ENCODE peak calls at places on chromosomes 13 and 19, in five cellular contexts. W, B, R, Y and O are unnamed samples.

GRCh38 chr19:13825489-13826475 is 30.5 kb downstream of the ZSWIM4 start:
- DNase-seq in W (no peak), R (no peak), B (no peak), Y (no peak), O (no peak)

GRCh38 chr19:49689133-49690072 is at the start of gene ADM5:
- DNase-seq in B (peak), Y (no peak), R (no peak), W (peak), O (no peak)

GRCh38 chr19:55546822-55547614 is 1.7 kb upstream of the SBK3 start:
- DNase-seq in R (peak), W (peak), B (peak), Y (peak), O (peak)

GRCh38 chr19:15444505-15445226 is 5.1 kb downstream of the WIZ start:
- DNase-seq in B (no peak), W (no peak), R (no peak), Y (no peak), O (no peak)

GRCh38 chr13:98741741-98742435 is 10.6 kb downstream of the SLC15A1 start:
- DNase-seq in Y (no peak), R (no peak), W (peak), B (no peak), O (peak)

GRCh38 chr13:26019881-26020535 is 31.8 kb downstream of the SHISA2 start:
- DNase-seq in R (no peak), W (peak), Y (no peak), B (no peak), O (peak)

GRCh38 chr13:110944121-110944967 is 29.5 kb upstream of the ANKRD10 start:
- DNase-seq in B (no peak), Y (no peak), R (peak), W (peak), O (peak)

GRCh38 chr13:66218583-66218982 is 1011.6 kb downstream of the PCDH9 start:
- DNase-seq in Y (no peak), B (no peak), W (no peak), R (no peak), O (no peak)

GRCh38 chr13:110616103-110617101 is 1.1 kb downstream of the NAXD start:
- DNase-seq in W (peak), Y (peak), R (no peak), B (no peak), O (peak)

GRCh38 chr19:7304200-7304599 is 10.0 kb upstream of the INSR start:
- DNase-seq in B (no peak), Y (no peak), W (no peak), R (no peak), O (no peak)

GRCh38 chr19:58196911-58197616 is 14.2 kb downstream of the ZNF274 start:
- DNase-seq in R (no peak), Y (no peak), W (peak), B (no peak), O (peak)

GRCh38 chr19:22427587-22428298 is 5.6 kb upstream of the ZNF98 start:
- DNase-seq in Y (no peak), B (no peak), W (no peak), R (no peak), O (no peak)

GRCh38 chr19:16828990-16829821 is at the start of gene SIN3B:
- DNase-seq in B (peak), W (peak), R (peak), Y (peak), O (peak)

GRCh38 chr13:52846567-52847321 is 1.7 kb downstream of the PCDH8 start:
- DNase-seq in R (peak), Y (peak), B (peak), W (peak), O (peak)

GRCh38 chr13:49444517-49445395 is 682 bp downstream of the SETDB2 start:
- DNase-seq in B (no peak), Y (peak), R (no peak), W (peak), O (peak)

GRCh38 chr13:29840585-29840984 is 9.8 kb downstream of the UBL3 start:
- DNase-seq in R (no peak), Y (no peak), B (no peak), W (no peak), O (no peak)

GRCh38 chr19:47430041-47430802 is 10.9 kb upstream of the MEIS3 start:
- DNase-seq in B (no peak), Y (no peak), W (peak), R (no peak), O (peak)

GRCh38 chr13:46593403-46593802 is 40.4 kb downstream of the LRCH1 start:
- DNase-seq in Y (no peak), R (no peak), B (no peak), W (no peak), O (no peak)

GRCh38 chr13:27170521-27171243 is 929 bp downstream of the USP12 start:
- DNase-seq in R (peak), Y (peak), B (peak), W (peak), O (no peak)

GRCh38 chr19:55333870-55334269 is 5.8 kb upstream of the KMT5C start:
- DNase-seq in B (no peak), R (no peak), Y (no peak), W (no peak), O (no peak)

GRCh38 chr19:30208661-30209060 is 163.5 kb upstream of the ZNF536 start:
- DNase-seq in B (no peak), Y (no peak), W (no peak), R (no peak), O (no peak)

GRCh38 chr19:32599258-32599657 is 18.3 kb downstream of the PDCD5 start:
- DNase-seq in B (no peak), R (no peak), Y (no peak), W (no peak), O (no peak)

GRCh38 chr19:18001837-18002345 is 6.1 kb upstream of the ARRDC2 start:
- DNase-seq in Y (peak), B (no peak), R (no peak), W (no peak), O (no peak)

GRCh38 chr13:29718694-29719093 is 123.2 kb upstream of the SLC7A1 start:
- DNase-seq in W (no peak), R (no peak), B (no peak), Y (no peak), O (no peak)

GRCh38 chr19:55304980-55305379 is 20.2 kb downstream of the TMEM150B start:
- DNase-seq in B (no peak), Y (no peak), R (no peak), W (no peak), O (no peak)

GRCh38 chr13:77002590-77003190 is 10.8 kb downstream of the CLN5 start:
- DNase-seq in R (no peak), W (peak), B (no peak), Y (no peak), O (peak)

GRCh38 chr13:98930014-98930625 is 47.7 kb downstream of the DOCK9 start:
- DNase-seq in Y (no peak), R (no peak), B (no peak), W (no peak), O (no peak)

GRCh38 chr19:49469828-49470614 is 4.0 kb upstream of the FLT3LG start:
- DNase-seq in W (peak), R (no peak), Y (no peak), B (no peak), O (no peak)

GRCh38 chr19:11007376-11007775 is 46.5 kb downstream of the SMARCA4 start:
- DNase-seq in B (no peak), W (no peak), Y (no peak), R (no peak), O (no peak)

GRCh38 chr13:89822467-89822866 is 1525.0 kb upstream of the MIR17HG start:
- DNase-seq in Y (no peak), R (no peak), W (no peak), B (no peak), O (no peak)

GRCh38 chr13:65913173-65913572 is 1317.0 kb downstream of the PCDH9 start:
- DNase-seq in R (no peak), Y (no peak), W (peak), B (no peak), O (peak)

GRCh38 chr13:27117158-27117557 is 54.5 kb downstream of the USP12 start:
- DNase-seq in R (no peak), W (no peak), Y (no peak), B (no peak), O (no peak)

GRCh38 chr13:46605824-46606554 is 53.0 kb downstream of the LRCH1 start:
- DNase-seq in Y (no peak), R (no peak), B (no peak), W (no peak), O (no peak)

GRCh38 chr19:42198676-42199439 is 18.6 kb downstream of the DEDD2 start:
- DNase-seq in W (no peak), B (no peak), R (no peak), Y (no peak), O (no peak)

GRCh38 chr19:33715462-33715861 is 81.2 kb upstream of the KCTD15 start:
- DNase-seq in Y (no peak), R (no peak), B (no peak), W (no peak), O (no peak)
- H3K4me3 ChIP-seq in Y (no peak), R (no peak), B (no peak), W (no peak), O (no peak)

GRCh38 chr13:93466502-93467036 is 240.0 kb downstream of the GPC6 start:
- DNase-seq in R (no peak), Y (no peak), W (no peak), B (no peak), O (no peak)

GRCh38 chr13:93460005-93460404 is 233.4 kb downstream of the GPC6 start:
- DNase-seq in W (no peak), Y (no peak), R (no peak), B (no peak), O (no peak)

GRCh38 chr13:93462151-93462550 is 235.5 kb downstream of the GPC6 start:
- DNase-seq in R (no peak), W (no peak), B (no peak), Y (no peak), O (no peak)
- TF ChIP-seq CTCF in R (no peak), W (no peak), B (no peak), Y (no peak), O (no peak)

GRCh38 chr19:3479177-3479818 is 1.0 kb downstream of the SMIM24 start:
- DNase-seq in B (no peak), R (no peak), Y (peak), W (no peak), O (peak)

GRCh38 chr19:3476830-3477229 is 3.5 kb downstream of the SMIM24 start:
- DNase-seq in R (no peak), Y (peak), B (no peak), W (no peak), O (no peak)

GRCh38 chr19:3477506-3477905 is 2.8 kb downstream of the SMIM24 start:
- DNase-seq in B (no peak), R (no peak), Y (no peak), W (no peak), O (no peak)

GRCh38 chr19:3479819-3480215 is 508 bp downstream of the SMIM24 start:
- DNase-seq in Y (no peak), B (no peak), R (no peak), W (no peak), O (no peak)

GRCh38 chr19:3478409-3479176 is 1.7 kb downstream of the SMIM24 start:
- DNase-seq in Y (peak), B (no peak), W (no peak), R (no peak), O (no peak)
- H3K4me3 ChIP-seq in Y (no peak), B (no peak), W (no peak), R (no peak), O (no peak)

GRCh38 chr19:35988824-35989223 is 6.2 kb upstream of the SDHAF1 start:
- DNase-seq in W (no peak), B (no peak), R (no peak), Y (no peak), O (no peak)

GRCh38 chr19:35986111-35986510 is 8.9 kb upstream of the SDHAF1 start:
- DNase-seq in B (no peak), W (no peak), R (no peak), Y (no peak), O (no peak)

GRCh38 chr19:35987571-35987896 is 7.5 kb upstream of the SDHAF1 start:
- DNase-seq in R (no peak), B (no peak), W (no peak), Y (no peak), O (no peak)

GRCh38 chr19:35983177-35983576 is 11.8 kb upstream of the SDHAF1 start:
- DNase-seq in B (no peak), R (no peak), W (no peak), Y (no peak), O (no peak)

DNA sequence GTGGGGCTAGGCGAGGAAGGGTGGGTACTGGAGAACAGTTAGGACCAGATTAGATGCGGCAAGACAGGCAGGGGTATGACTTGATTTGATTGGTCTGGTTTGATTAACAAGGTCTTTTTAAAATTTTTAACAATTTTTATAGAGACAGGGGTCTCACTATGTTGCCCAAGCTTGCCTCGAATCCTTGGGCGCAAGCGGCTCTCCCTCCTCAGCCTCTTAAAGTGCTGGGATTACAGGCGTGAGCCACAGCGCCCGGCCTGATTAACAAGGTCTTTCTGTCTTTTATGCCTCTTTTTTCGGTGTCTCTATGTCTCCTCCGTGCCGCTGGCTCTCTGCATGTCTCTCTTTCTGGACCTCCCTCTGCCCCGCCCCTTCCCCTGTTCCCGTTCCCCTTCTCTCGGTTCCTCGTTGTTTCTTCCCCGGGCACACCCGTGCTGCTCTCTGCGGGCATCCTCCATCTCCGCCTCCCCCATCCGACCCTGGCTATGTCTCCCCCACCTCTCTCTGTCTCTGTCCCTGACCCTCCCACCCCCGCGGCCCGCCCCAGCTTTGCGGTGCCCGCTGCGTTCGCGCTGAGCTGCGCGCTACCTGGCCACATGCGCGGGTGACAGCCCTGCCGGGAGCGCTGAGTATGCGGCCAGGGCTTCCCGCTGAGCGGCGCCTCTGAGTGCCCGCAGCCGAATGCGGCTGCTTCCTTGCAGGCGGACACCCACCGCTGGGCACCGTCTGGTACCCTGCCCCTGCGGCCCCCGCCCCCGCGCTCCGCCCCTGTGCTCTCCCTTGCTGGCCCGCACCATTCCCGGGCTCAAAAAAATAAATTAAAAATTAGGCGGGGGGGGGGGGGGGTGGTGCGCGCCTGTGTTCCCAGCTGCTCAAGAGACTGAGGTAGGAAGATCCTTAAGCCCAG is 8.1 kb upstream of the SDHAF1 start:
- DNase-seq in B (peak), R (peak), Y (peak), W (peak), O (no peak)
- TF ChIP-seq CTCF in B (no peak), R (no peak), Y (no peak), W (no peak), O (no peak)

DNA sequence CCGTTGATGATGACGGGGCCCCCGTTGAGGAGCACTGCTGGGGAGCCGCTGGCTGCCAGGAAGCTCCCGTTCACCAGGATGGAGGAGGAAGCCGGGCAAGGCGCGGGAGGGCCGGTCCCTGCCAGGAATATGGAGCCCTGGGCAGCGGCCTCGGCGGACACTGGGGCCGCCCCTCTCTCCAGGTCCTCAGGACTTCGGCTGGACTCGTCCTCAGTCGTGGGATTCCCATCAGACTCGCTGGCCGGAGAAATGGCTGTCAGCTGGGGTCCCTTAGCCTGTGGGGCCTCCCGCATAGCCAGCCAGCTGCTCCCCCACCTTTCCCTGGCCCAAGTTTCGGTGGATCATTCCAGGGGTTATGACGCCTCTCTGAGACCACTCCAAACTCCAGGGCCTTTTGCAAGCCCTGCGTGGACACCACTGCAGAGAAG is 2.1 kb downstream of the SIX5 start:
- DNase-seq in Y (no peak), R (no peak), W (peak), B (no peak), O (no peak)
- H3K4me3 ChIP-seq in Y (peak), R (peak), W (peak), B (peak), O (peak)

GRCh38 chr19:40418040-40418439 is 4.9 kb upstream of the PRX start:
- DNase-seq in R (no peak), W (no peak), Y (no peak), B (no peak), O (no peak)
- TF ChIP-seq CTCF in R (no peak), W (no peak), Y (no peak), B (no peak), O (no peak)

DNA sequence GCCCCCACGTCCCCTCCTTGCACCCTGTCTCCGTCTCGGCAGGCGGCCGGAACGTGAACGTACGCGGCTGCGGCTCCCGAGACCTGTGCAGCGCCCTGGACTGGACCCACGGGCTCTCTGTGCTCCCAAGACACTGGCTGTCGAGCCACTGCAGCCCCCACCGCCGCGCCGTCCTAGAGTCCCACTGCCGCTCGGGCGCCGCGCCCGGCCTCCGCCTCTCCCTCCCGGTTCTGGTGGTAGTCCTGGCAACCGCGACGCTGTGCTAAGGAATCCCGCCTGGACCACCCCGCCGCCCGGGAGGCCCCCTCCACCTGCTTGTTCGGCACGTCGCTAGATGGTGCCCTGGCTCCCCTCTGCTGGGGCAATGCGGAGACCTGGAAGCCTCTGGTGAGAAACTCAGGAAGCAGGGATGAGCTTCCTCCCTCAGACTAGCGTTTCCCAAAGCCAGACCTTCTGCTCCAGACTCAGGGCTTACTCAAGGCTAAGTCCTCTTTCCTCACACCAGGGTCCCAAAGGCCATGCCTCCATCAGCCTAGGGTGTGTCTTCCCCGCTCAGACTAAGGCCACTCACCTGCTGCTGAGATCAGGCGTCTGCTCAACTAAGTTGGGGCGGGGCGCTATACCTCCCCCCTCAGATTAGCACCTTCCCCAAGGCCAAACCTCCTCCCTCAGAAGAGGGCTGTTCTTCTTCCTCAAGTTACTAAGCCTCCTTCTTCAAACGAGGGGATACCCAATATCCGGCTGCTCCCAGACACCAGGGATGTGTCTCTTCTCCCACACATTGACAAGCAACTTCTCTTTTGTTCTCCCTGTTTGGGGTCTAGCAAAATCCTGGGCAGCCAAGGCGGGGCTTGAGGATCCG is 16.1 kb upstream of the IRGC start:
- DNase-seq in R (peak), W (peak), Y (no peak), B (peak), O (peak)
- H3K4me3 ChIP-seq in R (peak), W (peak), Y (peak), B (peak), O (no peak)

GRCh38 chr13:31477961-31478360 is 261.4 kb upstream of the RXFP2 start:
- DNase-seq in B (no peak), Y (no peak), W (peak), R (no peak), O (peak)

GRCh38 chr13:31476266-31476665 is 263.1 kb upstream of the RXFP2 start:
- DNase-seq in Y (no peak), R (no peak), B (no peak), W (peak), O (peak)

GRCh38 chr13:31476753-31477152 is 262.6 kb upstream of the RXFP2 start:
- DNase-seq in B (no peak), Y (no peak), R (no peak), W (peak), O (peak)
- TF ChIP-seq CTCF in B (no peak), Y (no peak), R (no peak), W (no peak), O (no peak)

DNA sequence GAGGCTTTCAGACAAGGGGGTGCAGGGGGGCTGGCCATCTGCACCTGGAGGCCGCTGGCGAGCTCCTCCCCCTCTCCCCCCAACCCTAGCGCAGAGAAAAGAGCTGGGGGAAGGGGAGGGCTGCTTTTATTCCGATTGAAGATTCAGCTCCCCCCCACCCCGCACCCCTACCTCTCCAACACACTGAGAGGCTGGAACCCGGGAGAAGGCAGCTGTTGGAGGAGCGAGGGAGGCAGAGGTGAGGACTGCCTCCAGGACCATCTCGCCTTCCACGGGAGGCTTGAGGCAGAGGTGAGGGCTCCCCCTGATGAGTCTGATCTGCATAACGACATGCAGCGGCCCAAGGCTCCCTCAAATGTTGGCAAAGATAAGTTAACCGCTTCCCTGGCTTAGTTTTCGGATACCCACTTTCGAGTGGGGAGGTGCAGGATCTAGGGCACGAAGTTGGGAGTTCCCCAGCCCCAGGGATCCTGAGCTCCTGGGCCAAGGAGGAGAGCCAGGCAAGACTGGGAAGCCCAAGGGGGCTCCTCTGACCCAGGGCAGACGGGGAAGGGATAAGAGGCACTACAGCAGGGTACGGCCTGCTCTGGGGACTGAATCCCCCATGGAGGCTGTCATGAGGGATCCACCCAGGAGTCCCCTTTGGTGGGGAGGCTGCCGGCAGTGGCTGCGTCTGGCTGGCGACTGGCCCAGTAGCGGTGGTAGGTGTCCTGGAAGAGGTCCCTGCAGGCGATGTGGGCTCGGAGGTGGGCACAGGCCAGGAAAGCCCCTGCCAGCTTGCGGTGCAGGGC is 1.2 kb upstream of the NUMBL start:
- DNase-seq in Y (no peak), R (no peak), B (no peak), W (peak), O (peak)
- H3K4me3 ChIP-seq in Y (peak), R (peak), B (peak), W (no peak), O (no peak)

GRCh38 chr19:4633140-4633967 is 6.0 kb upstream of the TNFAIP8L1 start:
- DNase-seq in Y (peak), R (peak), B (peak), W (peak), O (peak)
- TF ChIP-seq CTCF in Y (peak), R (peak), B (peak), W (peak), O (peak)